ENCODE peak calls at places on chromosomes 13 and 19, in six cellular contexts. L is midbrain; M is AG20443; R is naive thymus-derived CD4-positive, alpha-beta T cell; E is AG08395; F is anterior cingulate cortex. D is an unnamed sample.

GRCh38 chr13:28392428-28392827 is 102.5 kb downstream of the FLT1 start:
- DNase-seq in R (no peak), L (no peak), E (no peak), M (no peak), F (no peak), D (no peak)

GRCh38 chr13:50493683-50494082 is 349.8 kb downstream of the DLEU7 start:
- DNase-seq in R (no peak), M (no peak), F (no peak), L (no peak), E (no peak), D (no peak)

GRCh38 chr19:29636553-29637325 is 28.5 kb upstream of the PLEKHF1 start:
- DNase-seq in R (no peak), F (no peak), M (peak), L (no peak), E (peak), D (no peak)

GRCh38 chr19:8441725-8442544 is 2.8 kb upstream of the HNRNPM start:
- DNase-seq in M (no peak), R (no peak), E (no peak), F (no peak), L (no peak), D (no peak)

GRCh38 chr19:16222806-16223205 is 25.1 kb downstream of the AP1M1 start:
- DNase-seq in L (no peak), M (no peak), R (no peak), E (no peak), F (no peak), D (no peak)

GRCh38 chr19:55697698-55698097 is 22.7 kb downstream of the EPN1 start:
- DNase-seq in L (no peak), M (no peak), E (no peak), R (no peak), F (no peak), D (no peak)

GRCh38 chr19:38421856-38422255 is 4.2 kb downstream of the RASGRP4 start:
- DNase-seq in L (no peak), E (no peak), R (no peak), F (no peak), M (no peak), D (no peak)

GRCh38 chr19:3523361-3524074 is 15.5 kb upstream of the TEKTIP1 start:
- DNase-seq in L (no peak), E (no peak), R (no peak), M (no peak), F (no peak), D (no peak)

GRCh38 chr19:40139533-40140287 is 49.0 kb upstream of the ZNF780A start:
- DNase-seq in R (peak), M (peak), F (no peak), E (peak), L (peak), D (peak)

GRCh38 chr13:30745917-30746686 is 10.8 kb downstream of the ALOX5AP start:
- DNase-seq in L (no peak), F (no peak), M (no peak), R (no peak), E (no peak), D (no peak)